ENCODE peak calls at places on chromosome 4, in eight cellular contexts. Y is tibial artery; W is heart left ventricle; P is uterus; G is SK-N-SH; T is mesendoderm; H is naive thymus-derived CD4-positive, alpha-beta T cell; V is thyroid gland. N is an unnamed sample. For H3K36me3, the result is how much of the 10 kb centered on the place peaks cover.

GRCh38 chr4:8769645-8770517 is 101.8 kb downstream of the HMX1 start:
- DNase-seq in P (no peak), T (no peak), H (no peak), W (no peak), G (no peak), Y (peak), V (no peak), N (no peak)

GRCh38 chr4:184475096-184475461 is 729 bp upstream of the IRF2 start:
- DNase-seq in Y (peak), W (peak), P (peak), V (peak), G (peak), T (peak), H (no peak), N (peak)

GRCh38 chr4:104211657-104212056 is 283.0 kb downstream of the CXXC4 start:
- DNase-seq in W (no peak), T (no peak), H (no peak), Y (no peak), V (no peak), G (no peak), P (no peak), N (no peak)

GRCh38 chr4:176036585-176037205 is 28.9 kb upstream of the WDR17 start:
- DNase-seq in P (no peak), T (no peak), G (no peak), Y (no peak), V (no peak), W (no peak), H (no peak), N (no peak)

GRCh38 chr4:24781999-24782745 is 13.2 kb upstream of the SOD3 start:
- DNase-seq in P (no peak), T (no peak), G (no peak), H (no peak), W (no peak), Y (no peak), V (no peak), N (no peak)

GRCh38 chr4:113921089-113921842 is 58.2 kb downstream of the ARSJ start:
- DNase-seq in G (no peak), H (no peak), V (no peak), T (no peak), P (no peak), W (no peak), Y (no peak), N (no peak)

GRCh38 chr4:146442801-146443200 is 78.9 kb downstream of the SLC10A7 start:
- DNase-seq in P (no peak), G (no peak), H (no peak), W (no peak), V (no peak), Y (no peak), T (no peak), N (no peak)

GRCh38 chr4:53147179-53147578 is 218.7 kb downstream of the SCFD2 start:
- DNase-seq in T (no peak), V (no peak), Y (no peak), H (no peak), P (no peak), G (no peak), W (no peak), N (no peak)

GRCh38 chr4:16155503-16156169 is 70.6 kb downstream of the TAPT1 start:
- DNase-seq in T (no peak), W (no peak), G (peak), H (no peak), V (no peak), P (no peak), Y (no peak), N (no peak)

GRCh38 chr4:160142579-160142978 is 1039.7 kb downstream of the RAPGEF2 start:
- DNase-seq in G (no peak), W (no peak), H (no peak), P (no peak), T (no peak), V (no peak), Y (no peak), N (no peak)

GRCh38 chr4:118727360-118727759 is 42.2 kb downstream of the METTL14 start:
- DNase-seq in W (no peak), V (no peak), Y (no peak), H (no peak), P (no peak), G (no peak), T (no peak), N (no peak)

GRCh38 chr4:118718511-118719170 is 33.4 kb downstream of the METTL14 start:
- DNase-seq in P (no peak), T (no peak), Y (no peak), V (no peak), W (no peak), H (no peak), G (no peak), N (no peak)

DNA sequence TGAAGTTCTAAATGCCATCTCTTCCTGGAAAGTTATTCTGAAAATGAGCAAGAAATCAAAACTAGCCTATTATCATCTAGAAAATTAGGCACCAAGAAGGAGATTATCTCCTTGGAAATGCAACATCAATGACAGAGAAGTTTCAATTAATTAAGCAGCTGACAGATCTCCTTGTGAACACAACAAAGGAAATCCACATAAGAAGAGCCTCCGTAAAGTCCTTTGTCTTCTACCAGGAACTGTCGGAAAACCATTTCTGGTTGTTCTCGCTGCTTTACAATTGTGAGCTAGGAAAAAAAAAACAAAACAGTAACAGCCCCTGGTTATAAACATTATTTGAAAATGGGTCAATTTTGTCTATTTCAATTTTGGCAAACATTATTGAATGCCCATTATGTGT is 38.2 kb downstream of the METTL14 start:
- DNase-seq in H (no peak), W (no peak), Y (no peak), V (no peak), G (no peak), T (no peak), P (no peak), N (no peak)
- H3K36me3 ChIP-seq in H (under half), W (half or more), Y (half or more), V (under half), G (half or more), T (under half), P (under half), N (under half)

GRCh38 chr4:26431461-26432165 is 58.7 kb downstream of the CCKAR start:
- DNase-seq in H (no peak), Y (no peak), V (no peak), W (no peak), P (no peak), T (no peak), G (no peak), N (no peak)
- H3K36me3 ChIP-seq in H (under half), Y (under half), V (under half), W (half or more), P (under half), T (under half), G (under half), N (half or more)

GRCh38 chr4:168857009-168857408 is 153.0 kb downstream of the CBR4 start:
- DNase-seq in Y (no peak), G (no peak), V (no peak), T (no peak), P (no peak), W (no peak), H (no peak), N (no peak)

GRCh38 chr4:168853770-168854169 is 156.3 kb downstream of the CBR4 start:
- DNase-seq in W (no peak), P (no peak), T (no peak), V (no peak), Y (no peak), G (no peak), H (no peak), N (no peak)

GRCh38 chr4:168854216-168854921 is 155.7 kb downstream of the CBR4 start:
- DNase-seq in W (peak), V (no peak), Y (no peak), P (peak), G (no peak), H (no peak), T (no peak), N (no peak)

GRCh38 chr4:168857546-168858314 is 152.3 kb downstream of the CBR4 start:
- DNase-seq in V (no peak), Y (no peak), P (no peak), T (no peak), H (no peak), G (no peak), W (no peak), N (no peak)

GRCh38 chr4:168856312-168856711 is 153.7 kb downstream of the CBR4 start:
- DNase-seq in W (no peak), P (no peak), Y (no peak), T (no peak), H (no peak), G (no peak), V (no peak), N (no peak)
- H3K36me3 ChIP-seq in W (under half), P (under half), Y (under half), T (under half), H (under half), G (under half), V (under half), N (under half)

GRCh38 chr4:122922877-122923511 is 597 bp upstream of the NUDT6 start:
- DNase-seq in V (peak), T (peak), H (peak), P (peak), G (peak), Y (peak), W (peak), N (peak)
- H3K36me3 ChIP-seq in V (under half), T (under half), H (under half), P (under half), G (under half), Y (under half), W (under half), N (under half)

GRCh38 chr4:2901186-2901585 is 57.5 kb downstream of the ADD1 start:
- DNase-seq in Y (no peak), P (no peak), T (no peak), V (no peak), G (no peak), H (no peak), W (no peak), N (no peak)

GRCh38 chr4:2900701-2901100 is 57.1 kb downstream of the ADD1 start:
- DNase-seq in Y (no peak), V (no peak), T (no peak), H (no peak), P (no peak), W (no peak), G (no peak), N (no peak)

GRCh38 chr4:2905544-2905943 is 57.7 kb downstream of the NOP14 start:
- DNase-seq in P (no peak), Y (peak), V (no peak), T (no peak), H (no peak), G (no peak), W (no peak), N (no peak)

GRCh38 chr4:2906218-2906617 is 57.0 kb downstream of the NOP14 start:
- DNase-seq in V (no peak), Y (no peak), W (no peak), H (no peak), T (no peak), G (no peak), P (no peak), N (no peak)

GRCh38 chr4:2902126-2902525 is 58.5 kb downstream of the ADD1 start:
- DNase-seq in W (no peak), Y (no peak), P (no peak), T (no peak), G (no peak), H (no peak), V (no peak), N (no peak)
- H3K36me3 ChIP-seq in W (half or more), Y (half or more), P (under half), T (under half), G (half or more), H (half or more), V (under half), N (half or more)

DNA sequence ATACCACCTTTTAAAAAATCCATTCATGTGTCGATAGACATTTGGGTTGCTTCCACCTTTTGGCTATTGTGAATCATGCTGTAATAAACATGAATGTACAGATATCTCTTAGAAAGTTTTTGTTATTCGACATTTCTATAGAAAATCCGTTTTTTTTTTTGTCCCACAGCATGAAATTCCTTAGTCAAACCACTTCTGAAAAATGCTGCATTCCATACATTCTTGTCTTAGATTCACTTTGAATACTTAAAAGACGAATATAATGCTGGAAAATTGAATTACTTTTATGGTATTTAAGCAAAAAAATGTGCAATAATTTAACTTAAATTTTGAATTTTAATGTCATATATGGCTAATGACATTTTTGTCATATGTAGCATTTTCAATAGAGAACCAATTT is 1345.5 kb downstream of the TECRL start:
- DNase-seq in V (no peak), Y (no peak), H (no peak), P (no peak), T (peak), W (no peak), G (no peak), N (no peak)
- H3K36me3 ChIP-seq in V (under half), Y (under half), H (under half), P (under half), T (under half), W (under half), G (under half), N (under half)

GRCh38 chr4:2909583-2909982 is 53.6 kb downstream of the NOP14 start:
- DNase-seq in P (no peak), Y (peak), H (no peak), V (no peak), G (no peak), T (no peak), W (no peak), N (no peak)
- H3K36me3 ChIP-seq in P (under half), Y (half or more), H (half or more), V (half or more), G (half or more), T (under half), W (half or more), N (half or more)

GRCh38 chr4:6602289-6602688 is 27.3 kb downstream of the MAN2B2 start:
- DNase-seq in P (no peak), G (no peak), T (no peak), W (no peak), H (no peak), V (no peak), Y (no peak), N (no peak)
- H3K36me3 ChIP-seq in P (under half), G (under half), T (under half), W (half or more), H (half or more), V (under half), Y (half or more), N (half or more)